ENCODE peak calls at places on chromosomes 5 and 9, in four cellular contexts. X is natural killer cell, O is HFFc6, R is tibial artery. L is an unnamed sample.

GRCh38 chr9:99112750-99113417 is 8.0 kb downstream of the TGFBR1 start:
- DNase-seq in X (no peak), R (no peak), O (no peak), L (no peak)

GRCh38 chr5:95727764-95728191 is 3.4 kb upstream of the RHOBTB3 start:
- DNase-seq in X (no peak), O (no peak), R (no peak), L (no peak)

GRCh38 chr5:140346348-140347221 is at the start of gene HBEGF:
- DNase-seq in O (peak; percentile 46), R (peak; percentile 72), X (peak; percentile 30), L (peak; percentile 80)

GRCh38 chr9:84742261-84742660 is 72.7 kb downstream of the NTRK2 start:
- DNase-seq in O (no peak), R (no peak), X (no peak), L (no peak)

GRCh38 chr5:96228449-96228848 is 204.6 kb downstream of the PCSK1 start:
- DNase-seq in X (no peak), O (peak; percentile 35), R (no peak), L (no peak)

GRCh38 chr9:133101356-133102189 is 19.5 kb downstream of the RALGDS start:
- DNase-seq in R (no peak), X (no peak), O (no peak), L (no peak)

GRCh38 chr5:152142845-152143469 is 218.3 kb upstream of the GLRA1 start:
- DNase-seq in O (peak; percentile 28), X (peak; percentile 51), R (peak; percentile 37), L (no peak)

GRCh38 chr5:82312373-82312856 is 34.3 kb upstream of the RPS23 start:
- DNase-seq in O (peak; percentile 71), X (no peak), R (peak; percentile 78), L (no peak)

GRCh38 chr9:121344062-121344696 is 25.9 kb downstream of the STOM start:
- DNase-seq in R (no peak), X (no peak), O (no peak), L (no peak)

GRCh38 chr9:77512876-77513275 is 135.2 kb downstream of the GNA14 start:
- DNase-seq in X (no peak), O (no peak), R (no peak), L (no peak)

GRCh38 chr5:176533894-176534611 is 3.1 kb downstream of the RNF44 start:
- DNase-seq in R (no peak), X (peak; percentile 52), O (no peak), L (no peak)

GRCh38 chr5:13957032-13957645 is 12.7 kb upstream of the DNAH5 start:
- DNase-seq in O (peak; percentile 69), R (no peak), X (no peak), L (no peak)

GRCh38 chr5:98940586-98940985 is 11.8 kb upstream of the CHD1 start:
- DNase-seq in X (no peak), O (no peak), R (no peak), L (no peak)

GRCh38 chr5:160466889-160467554 is 45.4 kb downstream of the PTTG1 start:
- DNase-seq in X (no peak), O (peak; percentile 14), R (no peak), L (no peak)

GRCh38 chr9:21801683-21802417 is 586 bp upstream of the MTAP start:
- DNase-seq in R (peak; percentile 60), X (no peak), O (peak; percentile 88), L (no peak)

GRCh38 chr9:120846251-120846869 is 3.6 kb upstream of the PSMD5 start:
- DNase-seq in X (no peak), R (no peak), O (no peak), L (no peak)

GRCh38 chr5:31492824-31493223 is 39.1 kb downstream of the DROSHA start:
- DNase-seq in X (no peak), O (no peak), R (no peak), L (no peak)

DNA sequence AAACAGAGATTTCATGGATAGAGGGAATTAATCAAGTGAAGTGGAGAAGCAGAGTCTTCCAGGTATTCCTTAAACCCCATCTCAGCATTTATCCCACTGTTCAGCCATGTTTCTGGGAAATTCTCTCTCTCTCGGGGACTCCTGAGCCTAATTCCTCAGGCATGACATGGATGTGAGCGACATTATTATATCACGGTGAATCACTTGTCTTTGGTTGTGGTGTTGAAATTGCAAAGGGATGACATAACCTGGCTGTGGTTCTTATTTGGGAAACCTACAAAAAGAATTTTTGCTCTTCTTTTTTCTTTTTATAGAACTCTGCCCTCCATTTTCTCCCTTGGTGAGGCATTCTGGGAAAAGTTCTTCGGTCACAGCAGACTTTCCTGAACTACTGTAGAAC is 457.9 kb upstream of the PTGER4 start:
- DNase-seq in O (peak; percentile 87), R (no peak), X (no peak), L (no peak)
- TF ChIP-seq CTCF in O (no peak), R (no peak), X (no peak), L (no peak)

DNA sequence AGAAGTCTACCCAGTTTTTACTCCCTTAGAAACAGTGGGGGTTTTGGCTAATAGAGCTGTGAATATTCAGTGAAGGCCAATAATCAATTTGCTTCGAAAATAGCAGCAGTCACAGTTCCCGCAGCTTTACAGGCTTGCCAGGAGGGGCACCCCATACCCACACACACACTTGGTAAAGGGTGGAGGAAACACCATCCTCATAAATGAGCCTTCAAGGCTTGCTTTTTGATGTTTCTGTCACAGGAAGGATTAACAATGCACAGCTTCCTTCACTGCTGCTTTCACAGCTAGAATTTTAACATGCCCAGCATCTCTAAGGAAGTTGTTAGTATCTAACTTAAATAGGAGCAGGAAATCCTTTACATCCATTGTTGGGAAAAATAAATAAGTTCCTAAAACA is 1247.5 kb upstream of the C9orf72 start:
- DNase-seq in X (no peak), R (no peak), O (no peak), L (no peak)
- TF ChIP-seq CTCF in X (no peak), R (no peak), O (no peak), L (no peak)

GRCh38 chr9:80185112-80185738 is 613.5 kb downstream of the TLE4 start:
- DNase-seq in R (no peak), X (no peak), O (no peak), L (no peak)
- TF ChIP-seq CTCF in R (no peak), X (no peak), O (no peak), L (no peak)

GRCh38 chr5:36462295-36463021 is 143.9 kb upstream of the SLC1A3 start:
- DNase-seq in X (no peak), R (no peak), O (peak; percentile 5), L (no peak)
- TF ChIP-seq CTCF in X (no peak), R (no peak), O (no peak), L (no peak)

DNA sequence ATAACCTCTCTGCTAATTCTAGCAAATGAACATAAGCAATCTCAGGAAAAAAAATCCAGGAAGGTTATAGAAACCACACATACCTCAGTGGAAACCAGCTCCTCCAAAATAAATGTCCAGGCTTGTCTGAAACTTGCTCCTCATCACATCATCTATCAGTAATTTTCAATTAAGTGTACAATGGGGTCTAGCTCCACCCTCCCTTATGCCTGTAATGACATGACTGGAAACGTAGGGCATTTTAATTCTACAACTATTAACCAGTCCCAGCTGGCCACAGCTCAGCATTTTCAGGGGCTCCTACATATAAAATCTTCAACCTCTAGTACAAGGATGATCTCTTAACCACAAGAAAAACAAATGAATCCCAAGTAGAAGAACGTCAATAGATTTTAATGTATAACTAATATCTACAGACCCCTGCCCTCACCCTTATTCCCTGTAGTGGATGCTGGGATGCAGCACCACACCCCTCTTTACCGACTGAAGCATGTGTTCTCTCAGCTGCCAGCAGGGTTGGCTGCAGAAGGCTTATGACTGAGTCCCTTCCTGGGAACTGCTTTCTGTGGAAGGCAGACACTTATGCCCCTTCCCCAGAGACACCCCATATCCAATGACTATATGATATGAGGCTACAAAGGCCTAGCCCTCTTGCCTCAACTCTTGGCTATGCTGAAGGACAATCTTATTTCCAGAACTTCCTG is 6.8 kb downstream of the TSSK1B start:
- DNase-seq in X (no peak), R (no peak), O (no peak), L (no peak)
- TF ChIP-seq CTCF in X (no peak), R (no peak), O (no peak), L (no peak)

GRCh38 chr5:26009742-26010141 is 1028.6 kb downstream of the CDH9 start:
- DNase-seq in X (no peak), R (no peak), O (no peak), L (no peak)
- TF ChIP-seq CTCF in X (no peak), R (no peak), O (no peak), L (no peak)

GRCh38 chr5:173785421-173785820 is 102.7 kb upstream of the CPEB4 start:
- DNase-seq in R (no peak), X (no peak), O (no peak), L (no peak)
- TF ChIP-seq CTCF in R (no peak), X (no peak), O (no peak), L (no peak)

DNA sequence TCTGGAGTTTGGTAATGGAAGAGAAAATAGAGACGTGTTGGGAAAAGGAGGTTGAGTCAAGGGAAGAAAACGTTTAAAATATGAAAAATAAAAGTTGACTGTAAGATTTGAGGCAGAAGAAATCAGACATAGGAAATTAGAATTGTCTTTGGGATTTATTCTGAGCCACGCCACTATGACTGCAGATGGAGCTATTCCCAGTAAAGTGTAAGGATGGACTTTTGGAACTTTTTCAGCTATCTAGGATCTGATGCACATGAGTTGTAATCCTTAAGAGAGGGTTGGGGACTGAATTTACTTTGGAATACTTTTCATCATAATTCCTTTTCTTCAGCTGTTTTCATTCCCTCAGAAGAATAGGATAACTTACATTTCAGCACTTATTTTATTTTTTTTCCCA is 336.7 kb downstream of the FAM170A start:
- DNase-seq in O (no peak), R (no peak), X (no peak), L (no peak)
- TF ChIP-seq CTCF in O (peak; percentile 32), R (peak; percentile 20), X (no peak), L (no peak)

GRCh38 chr9:127395491-127396252 is 1.3 kb upstream of the SLC2A8 start:
- DNase-seq in O (no peak), R (no peak), X (no peak), L (no peak)

GRCh38 chr9:127396253-127396807 is 639 bp upstream of the SLC2A8 start:
- DNase-seq in R (no peak), X (no peak), O (no peak), L (no peak)

GRCh38 chr9:127392976-127393375 is 4.0 kb upstream of the SLC2A8 start:
- DNase-seq in X (no peak), O (no peak), R (no peak), L (no peak)

GRCh38 chr9:127392166-127392565 is 4.8 kb upstream of the SLC2A8 start:
- DNase-seq in X (no peak), O (no peak), R (no peak), L (no peak)

GRCh38 chr9:127393680-127394079 is 3.3 kb upstream of the SLC2A8 start:
- DNase-seq in R (no peak), X (no peak), O (peak; percentile 24), L (no peak)
- TF ChIP-seq CTCF in R (no peak), X (no peak), O (peak; percentile 61), L (no peak)

L was measured in CD14-positive monocyte.